ENCODE peak calls at places on chromosome 10, in five cellular contexts. One of them, this sample, is unnamed.

GRCh38 chr10:73649876-73650536 is 5.8 kb downstream of the SYNPO2L start:
- DNase-seq in AG09319: no peak
- DNase-seq in fibroblast of mammary gland: peak
- DNase-seq in activated T-cell treated with anti-CD3 and anti-CD28 coated beads for 24 hours: no peak
- DNase-seq in hepatocyte: no peak
- DNase-seq in this sample: no peak

GRCh38 chr10:30821269-30821993 is 191.9 kb upstream of the LYZL2 start:
- DNase-seq in activated T-cell treated with anti-CD3 and anti-CD28 coated beads for 24 hours: no peak
- DNase-seq in fibroblast of mammary gland: no peak
- DNase-seq in AG09319: no peak
- DNase-seq in hepatocyte: no peak
- DNase-seq in this sample: no peak

GRCh38 chr10:11345224-11346054 is 266.0 kb downstream of the USP6NL start:
- DNase-seq in fibroblast of mammary gland: peak
- DNase-seq in hepatocyte: peak
- DNase-seq in AG09319: no peak
- DNase-seq in activated T-cell treated with anti-CD3 and anti-CD28 coated beads for 24 hours: no peak
- DNase-seq in this sample: no peak

GRCh38 chr10:43333653-43334052 is 37.8 kb upstream of the FXYD4 start:
- DNase-seq in hepatocyte: no peak
- DNase-seq in AG09319: no peak
- DNase-seq in fibroblast of mammary gland: no peak
- DNase-seq in activated T-cell treated with anti-CD3 and anti-CD28 coated beads for 24 hours: no peak
- DNase-seq in this sample: no peak

GRCh38 chr10:77461636-77462296 is 175.8 kb downstream of the KCNMA1 start:
- DNase-seq in activated T-cell treated with anti-CD3 and anti-CD28 coated beads for 24 hours: no peak
- DNase-seq in fibroblast of mammary gland: no peak
- DNase-seq in hepatocyte: no peak
- DNase-seq in AG09319: no peak
- DNase-seq in this sample: no peak

GRCh38 chr10:63237396-63237795 is 104.3 kb downstream of the NRBF2 start:
- DNase-seq in hepatocyte: peak
- DNase-seq in fibroblast of mammary gland: no peak
- DNase-seq in activated T-cell treated with anti-CD3 and anti-CD28 coated beads for 24 hours: no peak
- DNase-seq in AG09319: no peak
- DNase-seq in this sample: no peak

GRCh38 chr10:73553316-73553715 is 37.8 kb downstream of the USP54 start:
- DNase-seq in hepatocyte: no peak
- DNase-seq in fibroblast of mammary gland: no peak
- DNase-seq in activated T-cell treated with anti-CD3 and anti-CD28 coated beads for 24 hours: no peak
- DNase-seq in AG09319: no peak
- DNase-seq in this sample: no peak

GRCh38 chr10:784759-785538 is 95.5 kb upstream of the DIP2C start:
- DNase-seq in AG09319: peak
- DNase-seq in fibroblast of mammary gland: peak
- DNase-seq in activated T-cell treated with anti-CD3 and anti-CD28 coated beads for 24 hours: peak
- DNase-seq in hepatocyte: peak
- DNase-seq in this sample: no peak

GRCh38 chr10:83760142-83760541 is 379.2 kb upstream of the GHITM start:
- DNase-seq in fibroblast of mammary gland: no peak
- DNase-seq in AG09319: no peak
- DNase-seq in activated T-cell treated with anti-CD3 and anti-CD28 coated beads for 24 hours: no peak
- DNase-seq in hepatocyte: no peak
- DNase-seq in this sample: no peak

GRCh38 chr10:62388328-62388727 is 14.2 kb downstream of the ZNF365 start:
- DNase-seq in hepatocyte: no peak
- DNase-seq in activated T-cell treated with anti-CD3 and anti-CD28 coated beads for 24 hours: no peak
- DNase-seq in AG09319: no peak
- DNase-seq in fibroblast of mammary gland: no peak
- DNase-seq in this sample: no peak

GRCh38 chr10:86651631-86652331 is 2.6 kb upstream of the OPN4 start:
- DNase-seq in activated T-cell treated with anti-CD3 and anti-CD28 coated beads for 24 hours: no peak
- DNase-seq in AG09319: no peak
- DNase-seq in fibroblast of mammary gland: no peak
- DNase-seq in hepatocyte: no peak
- DNase-seq in this sample: no peak

GRCh38 chr10:1591742-1592141 is 145.6 kb downstream of the ADARB2 start:
- DNase-seq in hepatocyte: no peak
- DNase-seq in AG09319: no peak
- DNase-seq in fibroblast of mammary gland: no peak
- DNase-seq in activated T-cell treated with anti-CD3 and anti-CD28 coated beads for 24 hours: no peak
- DNase-seq in this sample: no peak

GRCh38 chr10:90407116-90407515 is 450.7 kb downstream of the HTR7 start:
- DNase-seq in activated T-cell treated with anti-CD3 and anti-CD28 coated beads for 24 hours: no peak
- DNase-seq in AG09319: no peak
- DNase-seq in hepatocyte: no peak
- DNase-seq in fibroblast of mammary gland: peak
- DNase-seq in this sample: no peak

GRCh38 chr10:112141297-112141696 is 42.3 kb downstream of the GPAM start:
- DNase-seq in hepatocyte: no peak
- DNase-seq in AG09319: no peak
- DNase-seq in activated T-cell treated with anti-CD3 and anti-CD28 coated beads for 24 hours: no peak
- DNase-seq in fibroblast of mammary gland: no peak
- DNase-seq in this sample: no peak

GRCh38 chr10:73956476-73957338 is 41.2 kb upstream of the VCL start:
- DNase-seq in hepatocyte: no peak
- DNase-seq in activated T-cell treated with anti-CD3 and anti-CD28 coated beads for 24 hours: peak
- DNase-seq in fibroblast of mammary gland: no peak
- DNase-seq in AG09319: no peak
- DNase-seq in this sample: no peak

GRCh38 chr10:56537984-56538383 is 176.9 kb upstream of the ZWINT start:
- DNase-seq in AG09319: no peak
- DNase-seq in activated T-cell treated with anti-CD3 and anti-CD28 coated beads for 24 hours: no peak
- DNase-seq in hepatocyte: peak
- DNase-seq in fibroblast of mammary gland: peak
- DNase-seq in this sample: no peak

GRCh38 chr10:67790534-67791408 is 47.2 kb downstream of the DNAJC12 start:
- DNase-seq in AG09319: peak
- DNase-seq in fibroblast of mammary gland: peak
- DNase-seq in hepatocyte: no peak
- DNase-seq in activated T-cell treated with anti-CD3 and anti-CD28 coated beads for 24 hours: no peak
- DNase-seq in this sample: no peak

GRCh38 chr10:114995468-114995867 is 57.5 kb downstream of the TRUB1 start:
- DNase-seq in hepatocyte: no peak
- DNase-seq in fibroblast of mammary gland: no peak
- DNase-seq in activated T-cell treated with anti-CD3 and anti-CD28 coated beads for 24 hours: no peak
- DNase-seq in AG09319: no peak
- DNase-seq in this sample: no peak

GRCh38 chr10:82440775-82441174 is 565.8 kb downstream of the NRG3 start:
- DNase-seq in fibroblast of mammary gland: no peak
- DNase-seq in activated T-cell treated with anti-CD3 and anti-CD28 coated beads for 24 hours: no peak
- DNase-seq in hepatocyte: no peak
- DNase-seq in AG09319: no peak
- DNase-seq in this sample: no peak

GRCh38 chr10:17075975-17076374 is 53.6 kb downstream of the CUBN start:
- DNase-seq in activated T-cell treated with anti-CD3 and anti-CD28 coated beads for 24 hours: no peak
- DNase-seq in AG09319: no peak
- DNase-seq in hepatocyte: peak
- DNase-seq in fibroblast of mammary gland: peak
- DNase-seq in this sample: no peak

GRCh38 chr10:61475449-61475873 is 22.3 kb upstream of the TMEM26 start:
- DNase-seq in AG09319: no peak
- DNase-seq in hepatocyte: no peak
- DNase-seq in activated T-cell treated with anti-CD3 and anti-CD28 coated beads for 24 hours: no peak
- DNase-seq in fibroblast of mammary gland: peak
- DNase-seq in this sample: no peak

GRCh38 chr10:43254881-43255643 is 11.8 kb downstream of the RASGEF1A start:
- DNase-seq in hepatocyte: no peak
- DNase-seq in AG09319: no peak
- DNase-seq in activated T-cell treated with anti-CD3 and anti-CD28 coated beads for 24 hours: no peak
- DNase-seq in fibroblast of mammary gland: no peak
- DNase-seq in this sample: no peak

GRCh38 chr10:110076559-110077318 is 69.0 kb downstream of the ADD3 start:
- DNase-seq in activated T-cell treated with anti-CD3 and anti-CD28 coated beads for 24 hours: no peak
- DNase-seq in hepatocyte: peak
- DNase-seq in AG09319: peak
- DNase-seq in fibroblast of mammary gland: peak
- DNase-seq in this sample: no peak

GRCh38 chr10:19791032-19791431 is 25.2 kb upstream of the PLXDC2 start:
- DNase-seq in activated T-cell treated with anti-CD3 and anti-CD28 coated beads for 24 hours: no peak
- DNase-seq in AG09319: no peak
- DNase-seq in fibroblast of mammary gland: peak
- DNase-seq in hepatocyte: no peak
- DNase-seq in this sample: no peak

GRCh38 chr10:21172774-21173432 is 275.8 kb upstream of the NEBL start:
- DNase-seq in activated T-cell treated with anti-CD3 and anti-CD28 coated beads for 24 hours: no peak
- DNase-seq in hepatocyte: peak
- DNase-seq in fibroblast of mammary gland: no peak
- DNase-seq in AG09319: no peak
- DNase-seq in this sample: no peak

GRCh38 chr10:33331020-33331557 is 3.4 kb downstream of the NRP1 start:
- DNase-seq in AG09319: no peak
- DNase-seq in fibroblast of mammary gland: peak
- DNase-seq in activated T-cell treated with anti-CD3 and anti-CD28 coated beads for 24 hours: no peak
- DNase-seq in hepatocyte: no peak
- DNase-seq in this sample: no peak

GRCh38 chr10:32205666-32206065 is 141.3 kb downstream of the EPC1 start:
- DNase-seq in hepatocyte: no peak
- DNase-seq in fibroblast of mammary gland: no peak
- DNase-seq in AG09319: no peak
- DNase-seq in activated T-cell treated with anti-CD3 and anti-CD28 coated beads for 24 hours: no peak
- DNase-seq in this sample: no peak

GRCh38 chr10:130757821-130758489 is 553.6 kb downstream of the TCERG1L start:
- DNase-seq in fibroblast of mammary gland: no peak
- DNase-seq in AG09319: no peak
- DNase-seq in activated T-cell treated with anti-CD3 and anti-CD28 coated beads for 24 hours: no peak
- DNase-seq in hepatocyte: no peak
- DNase-seq in this sample: no peak

This sample was measured in NCI-H1417 treated with DMSO at 0.1 percent for 48 hours.